ENCODE peak calls at places on chromosomes 2 and 18, in four cellular contexts. H is adrenal gland, N is SK-N-SH, J is neural progenitor cell. O is an unnamed sample. For H3K36me3, the result is how much of the 10 kb centered on the place peaks cover.

GRCh38 chr2:20625491-20625919 is 25.4 kb downstream of the HS1BP3 start:
- DNase-seq in H (no peak), N (no peak), J (no peak), O (peak)

GRCh38 chr2:79612999-79613398 is 100.1 kb downstream of the CTNNA2 start:
- DNase-seq in H (no peak), N (no peak), J (no peak), O (no peak)

GRCh38 chr2:171225302-171225980 is 64.7 kb upstream of the TLK1 start:
- DNase-seq in H (no peak), N (no peak), J (no peak), O (no peak)

GRCh38 chr2:26681656-26682055 is 10.9 kb upstream of the KCNK3 start:
- DNase-seq in H (peak), N (peak), J (no peak), O (no peak)

GRCh38 chr2:68744517-68744916 is 9.9 kb downstream of the ARHGAP25 start:
- DNase-seq in H (no peak), N (no peak), J (no peak), O (no peak)

GRCh38 chr2:29744976-29745375 is 176.4 kb downstream of the ALK start:
- DNase-seq in H (no peak), N (no peak), J (no peak), O (no peak)

GRCh38 chr2:189163889-189164288 is 15.7 kb downstream of the COL5A2 start:
- DNase-seq in H (no peak), N (no peak), J (no peak), O (no peak)

GRCh38 chr2:149158957-149159356 is 120.5 kb downstream of the LYPD6B start:
- DNase-seq in H (no peak), N (no peak), J (no peak), O (no peak)

GRCh38 chr2:73035899-73036778 is 35.4 kb downstream of the SFXN5 start:
- DNase-seq in H (no peak), N (no peak), J (peak), O (no peak)

GRCh38 chr2:181924336-181924735 is 32.8 kb downstream of the ITPRID2 start:
- DNase-seq in H (no peak), N (peak), J (peak), O (no peak)

GRCh38 chr2:67828066-67828465 is 234.7 kb downstream of the C1D start:
- DNase-seq in H (no peak), N (no peak), J (no peak), O (no peak)

GRCh38 chr2:99481941-99482340 is 7.9 kb downstream of the REV1 start:
- DNase-seq in H (no peak), N (no peak), J (no peak), O (no peak)

GRCh38 chr2:224682121-224682520 is 34.0 kb downstream of the CCDC195 start:
- DNase-seq in H (no peak), N (no peak), J (no peak), O (no peak)

GRCh38 chr2:5227062-5227699 is 465.0 kb upstream of the SOX11 start:
- DNase-seq in H (no peak), N (no peak), J (no peak), O (no peak)

GRCh38 chr2:45117383-45117782 is 108.1 kb upstream of the SIX2 start:
- DNase-seq in H (no peak), N (peak), J (no peak), O (no peak)

GRCh38 chr18:30925795-30926194 is 116.7 kb downstream of the DSC3 start:
- DNase-seq in H (no peak), N (no peak), J (no peak), O (no peak)

DNA sequence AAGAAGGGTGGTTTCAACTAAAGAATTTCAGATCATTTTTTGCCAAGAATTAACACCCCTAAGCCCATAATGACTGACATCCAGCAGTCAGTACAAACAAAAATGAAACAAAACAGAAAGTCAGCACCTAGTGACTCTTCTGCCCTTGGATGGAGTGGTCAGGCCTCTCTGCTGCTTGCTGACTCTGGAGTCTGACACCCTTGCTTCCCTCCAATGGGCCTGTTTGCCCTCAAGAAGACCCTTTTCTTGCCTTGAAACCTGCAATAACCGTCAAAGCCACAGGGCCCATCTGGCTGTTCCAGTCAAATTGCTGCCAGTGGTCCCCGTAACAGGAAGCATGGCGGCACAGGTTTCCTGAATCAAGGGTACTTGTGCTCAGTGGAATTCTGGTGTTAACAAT is 27.2 kb upstream of the CYTIP start:
- DNase-seq in H (no peak), N (no peak), J (no peak), O (no peak)
- H3K4me3 ChIP-seq in H (no peak), N (no peak), J (no peak), O (no peak)

GRCh38 chr2:61368687-61369665 is 101.9 kb downstream of the USP34 start:
- DNase-seq in H (no peak), N (no peak), J (no peak), O (no peak)

GRCh38 chr2:61376211-61376610 is 94.7 kb downstream of the USP34 start:
- DNase-seq in H (no peak), N (no peak), J (no peak), O (no peak)

GRCh38 chr2:61367177-61367576 is 103.7 kb downstream of the USP34 start:
- DNase-seq in H (no peak), N (no peak), J (no peak), O (no peak)

DNA sequence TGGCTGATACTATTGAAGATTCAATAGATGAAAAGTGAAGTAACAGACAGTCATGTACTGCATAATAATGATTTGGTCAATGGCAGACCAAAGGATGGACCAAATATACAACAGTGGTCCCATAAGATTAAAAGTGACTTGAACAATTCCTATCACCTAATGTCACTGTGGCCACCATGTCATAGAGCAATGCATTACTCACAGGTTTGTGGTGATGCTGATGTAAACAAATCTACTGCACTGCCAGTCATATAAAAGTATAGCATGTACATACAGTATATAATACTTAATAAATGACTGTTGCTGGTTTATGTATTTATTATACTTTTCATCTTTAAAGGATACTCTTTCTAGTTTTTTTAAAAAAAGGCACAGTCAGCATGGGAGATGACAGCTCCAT is 99.9 kb downstream of the USP34 start:
- DNase-seq in H (no peak), N (no peak), J (no peak), O (no peak)
- H3K36me3 ChIP-seq in H (under half), N (under half), J (under half), O (half or more)

GRCh38 chr2:219998099-219998498 is 370.7 kb downstream of the SLC4A3 start:
- DNase-seq in H (no peak), N (no peak), J (no peak), O (no peak)
- TF ChIP-seq CTCF in H (no peak), N (no peak), J (peak), O (no peak)

GRCh38 chr2:63399171-63399570 is 189.1 kb downstream of the WDPCP start:
- DNase-seq in H (no peak), N (no peak), J (peak), O (no peak)
- H3K4me3 ChIP-seq in H (no peak), N (no peak), J (no peak), O (no peak)

GRCh38 chr18:22705328-22705727 is 227.8 kb upstream of the RBBP8 start:
- DNase-seq in H (no peak), N (no peak), J (no peak), O (no peak)
- H3K36me3 ChIP-seq in H (under half), N (under half), J (under half), O (under half)

GRCh38 chr18:11548940-11549551 is 60.4 kb upstream of the SLC35G4 start:
- DNase-seq in H (no peak), N (no peak), J (no peak), O (no peak)
- TF ChIP-seq CTCF in H (no peak), N (no peak), J (no peak), O (no peak)

GRCh38 chr2:233692648-233693047 is at the start of gene UGT1A6:
- DNase-seq in H (no peak), N (no peak), J (no peak), O (no peak)
- H3K4me3 ChIP-seq in H (no peak), N (no peak), J (no peak), O (no peak)

O was measured in left ventricle myocardium inferior.